ENCODE peak calls at places on chromosomes 13 and 19, in five cellular contexts. D is IMR-90; N is naive thymus-derived CD4-positive, alpha-beta T cell; P is GM12878; I is tibial artery. R is an unnamed sample.

GRCh38 chr19:15253513-15253912 is 21.3 kb upstream of the EPHX3 start:
- DNase-seq in D (no peak), N (no peak), P (no peak), I (peak), R (no peak)

GRCh38 chr19:18251587-18252369 is 22.5 kb downstream of the IQCN start:
- DNase-seq in D (peak), N (peak), P (peak), I (peak), R (peak)

GRCh38 chr19:44552324-44552723 is 22.8 kb upstream of the CEACAM20 start:
- DNase-seq in D (no peak), N (no peak), P (no peak), I (no peak), R (no peak)

GRCh38 chr13:113918580-113918979 is 54.7 kb upstream of the GAS6 start:
- DNase-seq in D (no peak), N (no peak), P (no peak), I (peak), R (no peak)

GRCh38 chr13:82720961-82721360 is 1161.3 kb downstream of the SLITRK1 start:
- DNase-seq in D (no peak), N (no peak), P (no peak), I (no peak), R (no peak)

GRCh38 chr13:44437356-44438233 is 64.0 kb downstream of the SERP2 start:
- DNase-seq in D (peak), N (peak), P (no peak), I (no peak), R (no peak)

GRCh38 chr13:22285867-22286632 is 615.2 kb downstream of the FGF9 start:
- DNase-seq in D (no peak), N (no peak), P (no peak), I (no peak), R (no peak)

GRCh38 chr19:7415857-7416371 is 67.2 kb downstream of the ARHGEF18 start:
- DNase-seq in D (no peak), N (no peak), P (no peak), I (no peak), R (no peak)

GRCh38 chr13:56009418-56009817 is 1131.3 kb upstream of the PRR20A start:
- DNase-seq in D (no peak), N (no peak), P (no peak), I (no peak), R (no peak)

GRCh38 chr13:46492946-46493345 is 60.0 kb upstream of the LRCH1 start:
- DNase-seq in D (peak), N (peak), P (no peak), I (no peak), R (no peak)

GRCh38 chr13:112928958-112929777 is 39.8 kb upstream of the MCF2L start:
- DNase-seq in D (peak), N (no peak), P (no peak), I (no peak), R (no peak)

GRCh38 chr13:49985129-49985528 is 11.7 kb upstream of the TRIM13 start:
- DNase-seq in D (no peak), N (no peak), P (no peak), I (no peak), R (no peak)

GRCh38 chr13:113740286-113740556 is 18.8 kb upstream of the TMEM255B start:
- DNase-seq in D (no peak), N (no peak), P (no peak), I (no peak), R (no peak)

GRCh38 chr13:47628666-47629065 is 372.4 kb downstream of the SUCLA2 start:
- DNase-seq in D (peak), N (no peak), P (no peak), I (no peak), R (no peak)

GRCh38 chr13:41699759-41700158 is 242.4 kb downstream of the RGCC start:
- DNase-seq in D (no peak), N (no peak), P (no peak), I (no peak), R (no peak)

GRCh38 chr19:1824252-1824622 is 12.2 kb upstream of the ATP8B3 start:
- DNase-seq in D (no peak), N (no peak), P (no peak), I (no peak), R (no peak)

GRCh38 chr13:41386206-41386605 is 71.1 kb upstream of the RGCC start:
- DNase-seq in D (no peak), N (no peak), P (no peak), I (no peak), R (no peak)

GRCh38 chr13:40692946-40693345 is 26.5 kb upstream of the FOXO1 start:
- DNase-seq in D (no peak), N (no peak), P (peak), I (no peak), R (no peak)

GRCh38 chr19:30029721-30030510 is 87.9 kb downstream of the URI1 start:
- DNase-seq in D (peak), N (no peak), P (peak), I (no peak), R (no peak)

GRCh38 chr19:13053761-13054604 is 48.7 kb downstream of the LYL1 start:
- DNase-seq in D (peak), N (no peak), P (no peak), I (peak), R (peak)

GRCh38 chr13:21297452-21297851 is 121.0 kb downstream of the MRPL57 start:
- DNase-seq in D (no peak), N (no peak), P (no peak), I (no peak), R (no peak)

GRCh38 chr19:54461201-54462071 is 2.1 kb downstream of the LENG9 start:
- DNase-seq in D (peak), N (no peak), P (no peak), I (peak), R (no peak)

GRCh38 chr13:40777166-40777956 is 6.4 kb upstream of the MRPS31 start:
- DNase-seq in D (peak), N (no peak), P (no peak), I (no peak), R (no peak)

GRCh38 chr19:38135150-38135998 is 88.6 kb downstream of the DPF1 start:
- DNase-seq in D (peak), N (no peak), P (no peak), I (no peak), R (no peak)

GRCh38 chr13:50576156-50576555 is 267.3 kb downstream of the DLEU7 start:
- DNase-seq in D (no peak), N (no peak), P (no peak), I (no peak), R (no peak)

DNA sequence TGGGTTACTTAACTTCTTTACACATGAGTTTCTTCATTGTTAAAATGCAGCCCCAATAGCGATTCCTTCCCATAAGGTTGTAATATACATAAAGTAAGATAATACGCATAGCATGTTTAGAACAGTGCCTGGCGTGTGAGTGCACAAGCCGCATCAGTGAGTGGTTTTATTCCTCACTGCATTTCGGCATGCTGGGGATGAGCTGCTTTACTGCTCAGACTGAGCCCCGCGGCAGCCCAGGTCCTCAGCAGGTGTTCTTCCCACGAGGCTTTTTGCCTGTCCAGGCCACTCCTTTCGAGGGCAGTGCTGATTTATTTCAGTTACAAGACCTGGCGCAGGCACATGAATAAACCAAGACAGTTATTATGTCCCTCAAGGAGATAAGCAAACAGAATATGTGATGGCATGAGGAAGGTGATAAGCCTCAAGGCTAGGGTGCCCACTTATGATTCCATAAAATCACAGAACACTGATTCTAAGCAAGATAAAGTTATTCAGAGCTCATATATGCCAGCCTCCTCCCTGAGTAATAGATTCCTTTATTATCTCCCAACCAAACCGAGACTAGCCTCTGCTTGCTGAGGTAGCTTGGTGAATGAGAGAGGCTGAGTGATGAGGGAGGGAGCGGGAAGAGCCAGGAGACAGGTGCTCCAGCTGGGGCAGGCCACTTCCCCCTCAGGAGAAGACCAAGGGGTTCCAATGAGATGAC is 505.5 kb downstream of the DIAPH3 start:
- DNase-seq in D (no peak), N (no peak), P (no peak), I (no peak), R (no peak)
- H3K27ac ChIP-seq in D (no peak), N (no peak), P (no peak), I (no peak), R (no peak)

DNA sequence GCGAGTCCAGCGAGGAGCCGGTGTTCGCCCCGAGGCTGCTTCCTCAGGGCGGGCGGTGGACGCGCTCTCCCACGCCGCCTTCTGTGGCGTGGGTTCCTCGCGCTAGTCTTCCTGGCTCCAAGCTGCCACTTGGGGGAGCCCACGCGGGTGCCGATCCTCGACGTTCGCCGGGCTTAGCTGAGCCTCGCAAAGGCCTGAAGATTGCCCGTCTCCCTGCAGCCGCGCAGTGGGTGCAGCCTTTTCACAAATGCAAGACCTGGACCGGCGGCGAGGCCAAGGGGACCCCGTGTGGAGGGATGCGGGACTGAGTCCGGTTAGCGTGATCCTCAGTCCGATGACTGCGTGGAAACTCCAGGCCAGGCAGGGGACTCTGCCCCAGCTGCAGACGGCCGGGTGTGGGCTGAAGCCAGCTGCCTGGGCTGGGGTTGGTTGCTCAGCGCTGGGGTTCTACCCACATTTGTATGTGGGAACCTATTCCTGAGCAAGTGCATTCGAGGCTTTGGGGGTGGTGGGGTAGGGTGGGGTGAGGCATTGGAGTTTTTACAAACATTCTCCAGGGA is 16.6 kb upstream of the LRP3 start:
- DNase-seq in D (no peak), N (peak), P (no peak), I (no peak), R (no peak)
- H3K27ac ChIP-seq in D (peak), N (peak), P (no peak), I (peak), R (peak)

GRCh38 chr19:48371367-48371766 is 7.2 kb downstream of the SYNGR4 start:
- DNase-seq in D (no peak), N (no peak), P (no peak), I (no peak), R (no peak)

GRCh38 chr19:48365602-48366001 is 1.4 kb downstream of the SYNGR4 start:
- DNase-seq in D (no peak), N (no peak), P (no peak), I (no peak), R (no peak)

GRCh38 chr19:48367855-48368254 is 3.7 kb downstream of the SYNGR4 start:
- DNase-seq in D (no peak), N (no peak), P (no peak), I (no peak), R (no peak)

GRCh38 chr19:48370955-48371354 is 6.8 kb downstream of the SYNGR4 start:
- DNase-seq in D (no peak), N (no peak), P (no peak), I (no peak), R (no peak)

DNA sequence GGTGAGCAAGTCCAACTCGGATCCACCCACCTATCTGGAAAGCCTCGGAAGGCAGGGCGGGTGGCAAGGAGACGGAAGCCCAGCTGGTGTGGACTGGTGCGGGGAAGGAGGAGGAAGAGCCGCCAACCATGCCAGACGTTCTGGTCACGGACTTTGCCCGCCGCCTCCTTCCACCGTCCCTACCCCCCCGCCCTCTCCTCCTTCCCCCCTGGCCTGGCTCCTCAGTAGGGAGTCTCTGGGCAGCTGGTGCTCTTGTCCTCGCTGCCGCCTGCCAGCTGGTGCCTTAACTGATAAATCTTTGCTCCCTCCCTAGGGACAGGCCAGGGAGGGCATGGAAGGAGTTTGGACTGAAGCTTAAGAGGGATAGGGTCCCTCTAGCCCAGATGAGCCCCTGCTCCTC is 4.8 kb downstream of the SYNGR4 start:
- DNase-seq in D (no peak), N (no peak), P (no peak), I (no peak), R (no peak)
- H3K27ac ChIP-seq in D (no peak), N (no peak), P (no peak), I (no peak), R (no peak)

GRCh38 chr13:106096661-106097092 is 438.8 kb downstream of the EFNB2 start:
- DNase-seq in D (no peak), N (no peak), P (no peak), I (no peak), R (no peak)
- H3K27ac ChIP-seq in D (no peak), N (no peak), P (no peak), I (no peak), R (no peak)

DNA sequence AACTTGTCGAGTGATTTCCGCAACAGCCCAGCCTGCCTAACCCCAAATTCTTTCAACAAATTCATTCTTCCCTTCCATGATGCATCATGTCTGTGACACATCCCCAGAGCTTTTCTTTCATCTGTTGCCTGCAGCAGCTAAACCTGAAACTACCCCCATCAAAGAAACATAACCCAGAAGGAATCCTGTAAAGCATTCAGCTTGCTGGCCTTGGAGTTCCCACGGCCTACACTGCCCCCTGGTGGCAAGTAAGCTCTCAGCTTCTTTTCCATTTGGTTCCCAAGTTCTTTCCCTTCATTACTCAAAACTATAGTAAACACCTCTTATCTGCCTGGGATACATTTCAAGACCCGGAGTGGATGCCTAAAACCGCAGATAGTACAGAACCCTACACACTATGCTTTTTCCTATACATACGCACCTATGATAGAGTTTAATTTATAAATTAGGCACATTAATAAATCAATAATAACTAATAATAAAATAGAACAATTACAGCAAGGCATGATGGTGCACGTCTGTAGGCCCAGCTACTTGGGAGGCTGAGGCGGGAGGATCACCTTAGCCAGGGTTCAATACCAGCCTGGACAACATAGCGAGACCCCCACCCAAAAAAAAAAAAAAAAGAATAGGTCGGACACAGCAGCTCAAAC is 7.4 kb downstream of the ETHE1 start:
- DNase-seq in D (peak), N (peak), P (peak), I (peak), R (peak)
- H3K27ac ChIP-seq in D (no peak), N (no peak), P (no peak), I (no peak), R (no peak)